ENCODE peak calls at places on chromosome 12, in six cellular contexts. One of them, this sample, is unnamed.

GRCh38 chr12:77734489-77734888 is 96.2 kb upstream of the NAV3 start:
- DNase-seq in naive thymus-derived CD4-positive, alpha-beta T cell: no peak
- DNase-seq in Panc1: no peak
- DNase-seq in hepatocyte: no peak
- DNase-seq in SK-N-SH: no peak
- DNase-seq in aorta: no peak
- DNase-seq in this sample: no peak

GRCh38 chr12:95998611-95999300 is 2.6 kb upstream of the HAL start:
- DNase-seq in aorta: no peak
- DNase-seq in hepatocyte: peak; percentile 84
- DNase-seq in naive thymus-derived CD4-positive, alpha-beta T cell: peak; percentile 58
- DNase-seq in Panc1: peak; percentile 25
- DNase-seq in SK-N-SH: peak; percentile 75
- DNase-seq in this sample: peak; percentile 74

GRCh38 chr12:21169878-21170472 is 39.0 kb downstream of the SLCO1B1 start:
- DNase-seq in hepatocyte: peak; percentile 64
- DNase-seq in SK-N-SH: peak; percentile 33
- DNase-seq in Panc1: peak; percentile 15
- DNase-seq in aorta: no peak
- DNase-seq in naive thymus-derived CD4-positive, alpha-beta T cell: no peak
- DNase-seq in this sample: peak; percentile 77

GRCh38 chr12:112839386-112839972 is 47.9 kb downstream of the RPH3A start:
- DNase-seq in Panc1: peak; percentile 88
- DNase-seq in hepatocyte: peak; percentile 64
- DNase-seq in aorta: no peak
- DNase-seq in SK-N-SH: no peak
- DNase-seq in naive thymus-derived CD4-positive, alpha-beta T cell: no peak
- DNase-seq in this sample: peak; percentile 31

GRCh38 chr12:15689751-15690191 is 99.4 kb downstream of the EPS8 start:
- DNase-seq in Panc1: no peak
- DNase-seq in aorta: no peak
- DNase-seq in hepatocyte: no peak
- DNase-seq in naive thymus-derived CD4-positive, alpha-beta T cell: no peak
- DNase-seq in SK-N-SH: no peak
- DNase-seq in this sample: no peak

GRCh38 chr12:1616233-1617066 is 12.6 kb upstream of the WNT5B start:
- DNase-seq in aorta: no peak
- DNase-seq in Panc1: no peak
- DNase-seq in hepatocyte: no peak
- DNase-seq in SK-N-SH: no peak
- DNase-seq in naive thymus-derived CD4-positive, alpha-beta T cell: no peak
- DNase-seq in this sample: no peak

GRCh38 chr12:92446082-92446460 is 256.7 kb upstream of the PLEKHG7 start:
- DNase-seq in naive thymus-derived CD4-positive, alpha-beta T cell: no peak
- DNase-seq in aorta: no peak
- DNase-seq in SK-N-SH: no peak
- DNase-seq in hepatocyte: no peak
- DNase-seq in Panc1: no peak
- DNase-seq in this sample: no peak

GRCh38 chr12:115070313-115070712 is 386.3 kb upstream of the TBX3 start:
- DNase-seq in SK-N-SH: no peak
- DNase-seq in aorta: no peak
- DNase-seq in Panc1: no peak
- DNase-seq in hepatocyte: no peak
- DNase-seq in naive thymus-derived CD4-positive, alpha-beta T cell: no peak
- DNase-seq in this sample: no peak

GRCh38 chr12:65497645-65498044 is 219.2 kb downstream of the MSRB3 start:
- DNase-seq in hepatocyte: no peak
- DNase-seq in naive thymus-derived CD4-positive, alpha-beta T cell: no peak
- DNase-seq in aorta: no peak
- DNase-seq in Panc1: no peak
- DNase-seq in SK-N-SH: no peak
- DNase-seq in this sample: no peak

GRCh38 chr12:117861691-117862090 is 107.1 kb downstream of the KSR2 start:
- DNase-seq in hepatocyte: no peak
- DNase-seq in aorta: no peak
- DNase-seq in naive thymus-derived CD4-positive, alpha-beta T cell: no peak
- DNase-seq in SK-N-SH: no peak
- DNase-seq in Panc1: no peak
- DNase-seq in this sample: no peak

GRCh38 chr12:97276198-97276580 is 186.4 kb upstream of the RMST start:
- DNase-seq in naive thymus-derived CD4-positive, alpha-beta T cell: no peak
- DNase-seq in aorta: no peak
- DNase-seq in hepatocyte: no peak
- DNase-seq in Panc1: no peak
- DNase-seq in SK-N-SH: no peak
- DNase-seq in this sample: no peak

GRCh38 chr12:53560386-53560785 is 53.1 kb upstream of the NPFF start:
- DNase-seq in Panc1: no peak
- DNase-seq in naive thymus-derived CD4-positive, alpha-beta T cell: no peak
- DNase-seq in hepatocyte: no peak
- DNase-seq in SK-N-SH: no peak
- DNase-seq in aorta: no peak
- DNase-seq in this sample: peak; percentile 92

GRCh38 chr12:48000878-48001321 is 3.4 kb downstream of the COL2A1 start:
- DNase-seq in SK-N-SH: peak; percentile 53
- DNase-seq in naive thymus-derived CD4-positive, alpha-beta T cell: no peak
- DNase-seq in Panc1: no peak
- DNase-seq in aorta: no peak
- DNase-seq in hepatocyte: peak; percentile 75
- DNase-seq in this sample: peak; percentile 78

GRCh38 chr12:52546126-52546525 is 6.8 kb downstream of the KRT71 start:
- DNase-seq in naive thymus-derived CD4-positive, alpha-beta T cell: no peak
- DNase-seq in SK-N-SH: no peak
- DNase-seq in Panc1: no peak
- DNase-seq in hepatocyte: no peak
- DNase-seq in aorta: peak; percentile 42
- DNase-seq in this sample: no peak

GRCh38 chr12:113208041-113208934 is 13.0 kb upstream of the TPCN1 start:
- DNase-seq in Panc1: no peak
- DNase-seq in hepatocyte: no peak
- DNase-seq in SK-N-SH: no peak
- DNase-seq in naive thymus-derived CD4-positive, alpha-beta T cell: peak; percentile 60
- DNase-seq in aorta: peak; percentile 57
- DNase-seq in this sample: peak; percentile 55

GRCh38 chr12:80412343-80412953 is 31.6 kb upstream of the PTPRQ start:
- DNase-seq in Panc1: peak; percentile 8
- DNase-seq in aorta: no peak
- DNase-seq in naive thymus-derived CD4-positive, alpha-beta T cell: no peak
- DNase-seq in hepatocyte: peak; percentile 80
- DNase-seq in SK-N-SH: peak; percentile 30
- DNase-seq in this sample: peak; percentile 81

GRCh38 chr12:27434673-27435565 is 11.6 kb upstream of the SMCO2 start:
- DNase-seq in aorta: no peak
- DNase-seq in hepatocyte: peak; percentile 19
- DNase-seq in Panc1: no peak
- DNase-seq in naive thymus-derived CD4-positive, alpha-beta T cell: peak; percentile 19
- DNase-seq in SK-N-SH: peak; percentile 54
- DNase-seq in this sample: peak; percentile 25

GRCh38 chr12:104695453-104696148 is 238.9 kb downstream of the CHST11 start:
- DNase-seq in hepatocyte: no peak
- DNase-seq in Panc1: no peak
- DNase-seq in SK-N-SH: no peak
- DNase-seq in naive thymus-derived CD4-positive, alpha-beta T cell: peak; percentile 55
- DNase-seq in aorta: peak; percentile 86
- DNase-seq in this sample: peak; percentile 93

GRCh38 chr12:127893875-127894635 is 372.9 kb upstream of the TMEM132C start:
- DNase-seq in aorta: no peak
- DNase-seq in SK-N-SH: no peak
- DNase-seq in naive thymus-derived CD4-positive, alpha-beta T cell: no peak
- DNase-seq in hepatocyte: no peak
- DNase-seq in Panc1: no peak
- DNase-seq in this sample: no peak

GRCh38 chr12:96204381-96204780 is 10.2 kb downstream of the ELK3 start:
- DNase-seq in aorta: no peak
- DNase-seq in hepatocyte: no peak
- DNase-seq in SK-N-SH: no peak
- DNase-seq in naive thymus-derived CD4-positive, alpha-beta T cell: no peak
- DNase-seq in Panc1: no peak
- DNase-seq in this sample: no peak

GRCh38 chr12:101750152-101750551 is 10.9 kb upstream of the SYCP3 start:
- DNase-seq in SK-N-SH: no peak
- DNase-seq in aorta: no peak
- DNase-seq in hepatocyte: no peak
- DNase-seq in naive thymus-derived CD4-positive, alpha-beta T cell: no peak
- DNase-seq in Panc1: no peak
- DNase-seq in this sample: no peak

DNA sequence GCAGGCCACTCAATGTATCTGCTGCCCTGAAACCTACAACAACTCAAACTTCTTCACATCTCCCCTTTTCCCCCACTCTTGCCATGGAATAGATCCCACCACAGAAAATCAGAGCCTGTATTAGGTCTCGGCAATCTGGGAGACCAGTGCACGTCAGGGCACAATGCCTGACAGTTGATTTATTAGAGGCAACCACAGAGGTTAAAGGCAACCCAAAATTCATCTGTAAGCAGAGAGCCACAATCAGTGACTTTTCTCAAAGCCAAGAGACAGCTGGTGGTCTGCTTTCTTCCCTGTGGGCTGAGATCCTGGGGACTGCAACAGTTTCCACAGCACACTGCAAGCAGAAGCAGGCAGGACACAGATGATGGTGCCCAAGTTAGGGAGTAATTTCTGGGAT is 169.0 kb upstream of the NTF3 start:
- DNase-seq in SK-N-SH: no peak
- DNase-seq in Panc1: no peak
- DNase-seq in naive thymus-derived CD4-positive, alpha-beta T cell: no peak
- DNase-seq in aorta: no peak
- DNase-seq in hepatocyte: no peak
- DNase-seq in this sample: no peak
- H3K27ac ChIP-seq in SK-N-SH: peak overlapping the region; percentile 36
- H3K27ac ChIP-seq in Panc1: no peak overlapping the region
- H3K27ac ChIP-seq in naive thymus-derived CD4-positive, alpha-beta T cell: no peak overlapping the region
- H3K27ac ChIP-seq in aorta: no peak overlapping the region
- H3K27ac ChIP-seq in hepatocyte: no peak overlapping the region
- H3K27ac ChIP-seq in this sample: no peak overlapping the region

DNA sequence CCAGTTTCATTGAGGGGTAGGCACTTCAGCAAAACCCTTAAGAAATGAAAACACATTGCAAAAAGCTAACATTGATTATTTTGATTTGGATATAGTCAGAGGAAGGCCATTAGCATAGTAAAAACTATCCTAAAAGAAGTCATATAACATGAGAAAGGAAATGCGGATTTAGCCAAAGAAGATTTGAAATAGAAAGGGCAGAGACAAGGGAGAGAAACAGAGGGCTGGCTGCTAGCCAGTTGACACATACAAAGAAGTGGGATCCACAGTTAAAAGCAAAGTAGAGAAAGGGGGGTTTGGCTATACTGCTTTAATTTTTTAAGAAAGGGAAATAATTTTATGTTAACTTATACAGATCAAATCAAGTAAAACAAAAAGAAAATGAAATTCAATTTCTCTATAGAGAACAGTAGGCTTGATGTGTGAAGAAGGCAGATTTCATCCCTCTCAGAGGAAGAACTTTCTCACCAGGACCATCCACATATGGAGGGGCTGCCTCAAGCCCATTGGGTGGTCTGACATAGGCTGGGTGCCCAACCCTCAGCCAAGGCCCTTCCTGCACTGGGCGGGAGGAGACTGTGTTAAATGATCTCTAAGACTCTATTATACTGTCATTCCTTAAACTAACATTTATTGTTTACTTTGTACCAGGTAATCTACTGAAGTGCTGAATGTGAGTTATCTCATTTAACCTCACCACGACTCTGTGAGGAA is 420.3 kb downstream of the CCDC91 start:
- DNase-seq in hepatocyte: no peak
- DNase-seq in Panc1: no peak
- DNase-seq in SK-N-SH: no peak
- DNase-seq in naive thymus-derived CD4-positive, alpha-beta T cell: no peak
- DNase-seq in aorta: no peak
- DNase-seq in this sample: no peak
- H3K27ac ChIP-seq in hepatocyte: peak overlapping the region; percentile 1
- H3K27ac ChIP-seq in Panc1: no peak overlapping the region
- H3K27ac ChIP-seq in SK-N-SH: no peak overlapping the region
- H3K27ac ChIP-seq in naive thymus-derived CD4-positive, alpha-beta T cell: no peak overlapping the region
- H3K27ac ChIP-seq in aorta: no peak overlapping the region
- H3K27ac ChIP-seq in this sample: no peak overlapping the region

DNA sequence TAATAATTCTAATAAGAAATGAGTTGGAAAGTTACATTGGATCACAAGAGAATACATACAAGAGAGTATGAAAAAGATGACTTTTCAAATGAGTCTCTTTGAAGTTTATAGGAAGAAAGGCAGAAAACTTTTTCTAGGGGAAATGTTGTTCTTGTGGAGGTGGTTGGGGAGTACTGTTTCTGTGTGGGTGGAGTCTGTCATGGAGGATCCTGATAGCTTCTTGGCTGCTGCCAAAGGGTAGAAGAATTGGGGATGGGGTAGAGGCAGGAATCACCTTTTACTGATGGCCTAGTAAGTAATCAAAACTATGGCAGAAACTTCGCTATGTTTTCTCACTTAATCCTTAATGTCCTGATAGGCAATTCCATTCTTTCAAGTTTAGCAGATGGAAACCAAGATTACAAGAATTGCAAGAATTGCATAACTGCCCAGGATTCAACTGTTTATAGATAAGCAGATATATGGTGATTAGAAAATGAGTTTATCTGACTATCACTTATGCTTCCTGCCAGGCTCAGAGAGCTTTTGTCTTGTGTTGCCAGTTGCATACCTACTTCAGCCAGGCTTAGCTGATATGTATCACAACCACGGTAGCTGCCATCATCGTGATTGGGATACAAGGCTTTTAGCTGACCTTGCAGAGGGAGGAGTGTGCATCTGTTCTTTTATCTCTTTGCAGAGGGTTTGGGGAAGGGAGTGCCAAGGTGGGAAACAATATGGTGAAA is 463.9 kb downstream of the TMTC2 start:
- DNase-seq in naive thymus-derived CD4-positive, alpha-beta T cell: no peak
- DNase-seq in Panc1: no peak
- DNase-seq in hepatocyte: no peak
- DNase-seq in SK-N-SH: no peak
- DNase-seq in aorta: no peak
- DNase-seq in this sample: no peak
- H3K27ac ChIP-seq in naive thymus-derived CD4-positive, alpha-beta T cell: no peak overlapping the region
- H3K27ac ChIP-seq in Panc1: no peak overlapping the region
- H3K27ac ChIP-seq in hepatocyte: no peak overlapping the region
- H3K27ac ChIP-seq in SK-N-SH: no peak overlapping the region
- H3K27ac ChIP-seq in aorta: no peak overlapping the region
- H3K27ac ChIP-seq in this sample: no peak overlapping the region

DNA sequence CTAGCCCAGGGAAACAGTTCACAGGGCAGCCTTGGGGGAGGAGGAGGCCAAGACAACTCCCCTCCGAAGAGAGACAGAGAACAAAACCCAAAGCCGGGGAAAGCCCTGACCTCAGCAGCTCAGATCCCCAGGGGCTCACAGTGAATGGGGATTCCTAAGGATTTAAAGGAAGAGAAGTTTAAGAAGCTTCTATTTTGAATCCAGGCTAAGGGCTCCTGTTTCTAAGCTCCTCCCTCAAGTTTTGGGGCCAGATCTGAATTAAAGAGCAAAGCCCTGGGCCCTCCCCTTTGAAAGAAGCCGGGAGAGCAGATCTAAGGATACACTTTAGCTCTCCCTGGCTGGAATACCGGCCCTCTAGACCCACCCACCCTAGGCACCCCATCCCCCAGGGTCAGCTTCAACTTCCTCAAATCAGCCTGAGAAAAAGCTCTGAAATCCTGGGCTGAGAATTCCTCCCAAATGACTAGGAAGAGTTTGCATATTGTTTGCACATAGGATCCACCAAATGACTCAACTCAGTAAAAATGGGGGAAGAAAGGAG is 3.9 kb downstream of the KDM2B start:
- DNase-seq in SK-N-SH: no peak
- DNase-seq in aorta: no peak
- DNase-seq in Panc1: no peak
- DNase-seq in hepatocyte: no peak
- DNase-seq in naive thymus-derived CD4-positive, alpha-beta T cell: no peak
- DNase-seq in this sample: no peak
- H3K27ac ChIP-seq in SK-N-SH: peak overlapping the region; percentile 98
- H3K27ac ChIP-seq in aorta: peak overlapping the region; percentile 21
- H3K27ac ChIP-seq in Panc1: no peak overlapping the region
- H3K27ac ChIP-seq in hepatocyte: no peak overlapping the region
- H3K27ac ChIP-seq in naive thymus-derived CD4-positive, alpha-beta T cell: peak overlapping the region; percentile 91
- H3K27ac ChIP-seq in this sample: peak overlapping the region; percentile 96

GRCh38 chr12:109291531-109292341 is 17.3 kb downstream of the FOXN4 start:
- DNase-seq in Panc1: no peak
- DNase-seq in SK-N-SH: peak; percentile 95
- DNase-seq in naive thymus-derived CD4-positive, alpha-beta T cell: no peak
- DNase-seq in aorta: peak; percentile 85
- DNase-seq in hepatocyte: peak; percentile 70
- DNase-seq in this sample: peak; percentile 89
- H3K27ac ChIP-seq in Panc1: no peak overlapping the region
- H3K27ac ChIP-seq in SK-N-SH: no peak overlapping the region
- H3K27ac ChIP-seq in naive thymus-derived CD4-positive, alpha-beta T cell: no peak overlapping the region
- H3K27ac ChIP-seq in aorta: no peak overlapping the region
- H3K27ac ChIP-seq in hepatocyte: no peak overlapping the region
- H3K27ac ChIP-seq in this sample: peak overlapping the region; percentile 7

This sample was measured in cardiac muscle cell.